ENCODE peak calls at places on chromosomes 1 and 21, in eight cellular contexts. One of them, this sample, is unnamed.

GRCh38 chr1:24074196-24074595 is 37.7 kb downstream of the MYOM3 start:
- DNase-seq in activated CD4-positive, alpha-beta T cell treated with anti-CD3 and anti-CD28 coated beads, Interleukin-2, amount 10 ng/mL, durations not matched to agents 7 days and 5 days: no peak
- DNase-seq in activated CD4-positive, alpha-beta memory T cell treated with anti-CD3 and anti-CD28 coated beads for 36 hours: no peak
- DNase-seq in Peyer's patch: no peak
- DNase-seq in SHP77: no peak
- DNase-seq in dorsolateral prefrontal cortex: no peak
- DNase-seq in non-pigmented ciliary epithelial cell: no peak
- DNase-seq in astrocyte: no peak
- DNase-seq in this sample: no peak

GRCh38 chr1:6807782-6808181 is 22.5 kb downstream of the CAMTA1 start:
- DNase-seq in activated CD4-positive, alpha-beta T cell treated with anti-CD3 and anti-CD28 coated beads, Interleukin-2, amount 10 ng/mL, durations not matched to agents 7 days and 5 days: no peak
- DNase-seq in activated CD4-positive, alpha-beta memory T cell treated with anti-CD3 and anti-CD28 coated beads for 36 hours: no peak
- DNase-seq in Peyer's patch: no peak
- DNase-seq in SHP77: no peak
- DNase-seq in dorsolateral prefrontal cortex: no peak
- DNase-seq in non-pigmented ciliary epithelial cell: no peak
- DNase-seq in astrocyte: no peak
- DNase-seq in this sample: no peak

GRCh38 chr1:181409981-181410380 is 73.3 kb upstream of the CACNA1E start:
- DNase-seq in activated CD4-positive, alpha-beta T cell treated with anti-CD3 and anti-CD28 coated beads, Interleukin-2, amount 10 ng/mL, durations not matched to agents 7 days and 5 days: no peak
- DNase-seq in activated CD4-positive, alpha-beta memory T cell treated with anti-CD3 and anti-CD28 coated beads for 36 hours: no peak
- DNase-seq in Peyer's patch: no peak
- DNase-seq in SHP77: no peak
- DNase-seq in dorsolateral prefrontal cortex: no peak
- DNase-seq in non-pigmented ciliary epithelial cell: no peak
- DNase-seq in astrocyte: no peak
- DNase-seq in this sample: no peak

GRCh38 chr1:85560305-85560704 is 20.3 kb upstream of the CCN1 start:
- DNase-seq in activated CD4-positive, alpha-beta T cell treated with anti-CD3 and anti-CD28 coated beads, Interleukin-2, amount 10 ng/mL, durations not matched to agents 7 days and 5 days: no peak
- DNase-seq in activated CD4-positive, alpha-beta memory T cell treated with anti-CD3 and anti-CD28 coated beads for 36 hours: no peak
- DNase-seq in Peyer's patch: no peak
- DNase-seq in SHP77: no peak
- DNase-seq in dorsolateral prefrontal cortex: no peak
- DNase-seq in non-pigmented ciliary epithelial cell: no peak
- DNase-seq in astrocyte: no peak
- DNase-seq in this sample: no peak

GRCh38 chr1:50880373-50880772 is 79.7 kb downstream of the FAF1 start:
- DNase-seq in activated CD4-positive, alpha-beta T cell treated with anti-CD3 and anti-CD28 coated beads, Interleukin-2, amount 10 ng/mL, durations not matched to agents 7 days and 5 days: no peak
- DNase-seq in activated CD4-positive, alpha-beta memory T cell treated with anti-CD3 and anti-CD28 coated beads for 36 hours: no peak
- DNase-seq in Peyer's patch: no peak
- DNase-seq in SHP77: no peak
- DNase-seq in dorsolateral prefrontal cortex: no peak
- DNase-seq in non-pigmented ciliary epithelial cell: no peak
- DNase-seq in astrocyte: no peak
- DNase-seq in this sample: no peak

GRCh38 chr1:230917284-230918135 is 49.2 kb upstream of the C1orf198 start:
- DNase-seq in activated CD4-positive, alpha-beta T cell treated with anti-CD3 and anti-CD28 coated beads, Interleukin-2, amount 10 ng/mL, durations not matched to agents 7 days and 5 days: peak
- DNase-seq in activated CD4-positive, alpha-beta memory T cell treated with anti-CD3 and anti-CD28 coated beads for 36 hours: peak
- DNase-seq in Peyer's patch: peak
- DNase-seq in SHP77: peak
- DNase-seq in dorsolateral prefrontal cortex: peak
- DNase-seq in non-pigmented ciliary epithelial cell: no peak
- DNase-seq in astrocyte: peak
- DNase-seq in this sample: peak

GRCh38 chr1:17059391-17060128 is 5.7 kb upstream of the SDHB start:
- DNase-seq in activated CD4-positive, alpha-beta T cell treated with anti-CD3 and anti-CD28 coated beads, Interleukin-2, amount 10 ng/mL, durations not matched to agents 7 days and 5 days: peak
- DNase-seq in activated CD4-positive, alpha-beta memory T cell treated with anti-CD3 and anti-CD28 coated beads for 36 hours: peak
- DNase-seq in Peyer's patch: peak
- DNase-seq in SHP77: peak
- DNase-seq in dorsolateral prefrontal cortex: peak
- DNase-seq in non-pigmented ciliary epithelial cell: peak
- DNase-seq in astrocyte: peak
- DNase-seq in this sample: peak

GRCh38 chr1:88683516-88683847 is 591 bp upstream of the PKN2 start:
- DNase-seq in activated CD4-positive, alpha-beta T cell treated with anti-CD3 and anti-CD28 coated beads, Interleukin-2, amount 10 ng/mL, durations not matched to agents 7 days and 5 days: peak
- DNase-seq in activated CD4-positive, alpha-beta memory T cell treated with anti-CD3 and anti-CD28 coated beads for 36 hours: peak
- DNase-seq in Peyer's patch: peak
- DNase-seq in SHP77: peak
- DNase-seq in dorsolateral prefrontal cortex: peak
- DNase-seq in non-pigmented ciliary epithelial cell: no peak
- DNase-seq in astrocyte: no peak
- DNase-seq in this sample: no peak

GRCh38 chr1:208521534-208521933 is 277.4 kb upstream of the PLXNA2 start:
- DNase-seq in activated CD4-positive, alpha-beta T cell treated with anti-CD3 and anti-CD28 coated beads, Interleukin-2, amount 10 ng/mL, durations not matched to agents 7 days and 5 days: no peak
- DNase-seq in activated CD4-positive, alpha-beta memory T cell treated with anti-CD3 and anti-CD28 coated beads for 36 hours: no peak
- DNase-seq in Peyer's patch: no peak
- DNase-seq in SHP77: no peak
- DNase-seq in dorsolateral prefrontal cortex: no peak
- DNase-seq in non-pigmented ciliary epithelial cell: no peak
- DNase-seq in astrocyte: no peak
- DNase-seq in this sample: no peak

GRCh38 chr1:53065391-53065790 is 3.4 kb downstream of the PODN start:
- DNase-seq in activated CD4-positive, alpha-beta T cell treated with anti-CD3 and anti-CD28 coated beads, Interleukin-2, amount 10 ng/mL, durations not matched to agents 7 days and 5 days: no peak
- DNase-seq in activated CD4-positive, alpha-beta memory T cell treated with anti-CD3 and anti-CD28 coated beads for 36 hours: no peak
- DNase-seq in Peyer's patch: no peak
- DNase-seq in SHP77: no peak
- DNase-seq in dorsolateral prefrontal cortex: no peak
- DNase-seq in non-pigmented ciliary epithelial cell: no peak
- DNase-seq in astrocyte: no peak
- DNase-seq in this sample: no peak

GRCh38 chr21:43814215-43815106 is 25.1 kb downstream of the RRP1 start:
- DNase-seq in activated CD4-positive, alpha-beta T cell treated with anti-CD3 and anti-CD28 coated beads, Interleukin-2, amount 10 ng/mL, durations not matched to agents 7 days and 5 days: no peak
- DNase-seq in activated CD4-positive, alpha-beta memory T cell treated with anti-CD3 and anti-CD28 coated beads for 36 hours: no peak
- DNase-seq in Peyer's patch: no peak
- DNase-seq in SHP77: no peak
- DNase-seq in dorsolateral prefrontal cortex: no peak
- DNase-seq in non-pigmented ciliary epithelial cell: no peak
- DNase-seq in astrocyte: no peak
- DNase-seq in this sample: no peak

GRCh38 chr1:147890177-147890790 is 12.3 kb upstream of the GJA8 start:
- DNase-seq in activated CD4-positive, alpha-beta T cell treated with anti-CD3 and anti-CD28 coated beads, Interleukin-2, amount 10 ng/mL, durations not matched to agents 7 days and 5 days: peak
- DNase-seq in activated CD4-positive, alpha-beta memory T cell treated with anti-CD3 and anti-CD28 coated beads for 36 hours: peak
- DNase-seq in Peyer's patch: peak
- DNase-seq in SHP77: peak
- DNase-seq in dorsolateral prefrontal cortex: no peak
- DNase-seq in non-pigmented ciliary epithelial cell: no peak
- DNase-seq in astrocyte: peak
- DNase-seq in this sample: peak

GRCh38 chr1:170114916-170115315 is 30.8 kb upstream of the NTMT2 start:
- DNase-seq in activated CD4-positive, alpha-beta T cell treated with anti-CD3 and anti-CD28 coated beads, Interleukin-2, amount 10 ng/mL, durations not matched to agents 7 days and 5 days: no peak
- DNase-seq in activated CD4-positive, alpha-beta memory T cell treated with anti-CD3 and anti-CD28 coated beads for 36 hours: no peak
- DNase-seq in Peyer's patch: no peak
- DNase-seq in SHP77: no peak
- DNase-seq in dorsolateral prefrontal cortex: no peak
- DNase-seq in non-pigmented ciliary epithelial cell: peak
- DNase-seq in astrocyte: peak
- DNase-seq in this sample: no peak

This sample was measured in CD8-positive, alpha-beta memory T cell.